ENCODE peak calls at places on chromosomes 12 and 14, in six cellular contexts. P is fibroblast of mammary gland, O is choroid plexus epithelial cell, F is left ventricle myocardium inferior, T is GM23338, M is IMR-90. Y is an unnamed sample.

GRCh38 chr12:3083949-3084348 is 6.8 kb downstream of the TSPAN9 start:
- DNase-seq in M (no peak), O (peak; percentile 43), F (no peak), P (no peak), T (no peak), Y (no peak)

GRCh38 chr12:113302925-113303640 is 31.8 kb downstream of the SLC8B1 start:
- DNase-seq in T (no peak), P (no peak), F (no peak), O (no peak), M (no peak), Y (no peak)

GRCh38 chr14:53093206-53093605 is 59.9 kb downstream of the DDHD1 start:
- DNase-seq in M (peak; percentile 64), T (no peak), F (no peak), P (peak; percentile 58), O (peak; percentile 42), Y (no peak)

GRCh38 chr12:64252708-64253107 is 30.6 kb upstream of the KICS2 start:
- DNase-seq in P (peak; percentile 97), M (peak; percentile 61), T (no peak), F (no peak), O (peak; percentile 72), Y (peak; percentile 64)

GRCh38 chr14:51367600-51367931 is 127.5 kb downstream of the TMX1 start:
- DNase-seq in T (no peak), M (peak; percentile 83), P (peak; percentile 91), F (no peak), O (peak; percentile 73), Y (peak; percentile 39)

GRCh38 chr12:442235-442884 is 17.4 kb upstream of the B4GALNT3 start:
- DNase-seq in T (peak; percentile 83), F (no peak), M (peak; percentile 42), O (peak; percentile 60), P (peak; percentile 48), Y (peak; percentile 57)

GRCh38 chr12:130620281-130620680 is 95.8 kb downstream of the RIMBP2 start:
- DNase-seq in P (no peak), F (no peak), T (no peak), O (no peak), M (no peak), Y (no peak)

GRCh38 chr14:55131782-55132181 is 2.7 kb downstream of the LGALS3 start:
- DNase-seq in T (no peak), M (peak; percentile 22), O (peak; percentile 25), F (no peak), P (peak; percentile 74), Y (no peak)

GRCh38 chr12:108711486-108712163 is 19.7 kb downstream of the CORO1C start:
- DNase-seq in O (peak; percentile 53), F (no peak), M (no peak), P (no peak), T (no peak), Y (no peak)

GRCh38 chr14:93759781-93760307 is 28.4 kb downstream of the PRIMA1 start:
- DNase-seq in O (no peak), F (peak; percentile 68), T (no peak), P (no peak), M (no peak), Y (no peak)

GRCh38 chr12:20374775-20375174 is 6.4 kb downstream of the PDE3A start:
- DNase-seq in P (no peak), F (no peak), O (no peak), T (no peak), M (no peak), Y (no peak)

GRCh38 chr14:90624228-90624627 is 192.0 kb downstream of the TTC7B start:
- DNase-seq in T (no peak), P (peak; percentile 58), O (peak; percentile 28), M (peak; percentile 62), F (peak; percentile 32), Y (peak; percentile 71)

GRCh38 chr12:93185369-93185741 is 192.4 kb upstream of the NUDT4 start:
- DNase-seq in F (no peak), M (no peak), T (no peak), O (no peak), P (no peak), Y (no peak)

GRCh38 chr12:124387510-124387855 is 92.6 kb downstream of the RFLNA start:
- DNase-seq in T (no peak), F (peak; percentile 75), O (no peak), P (no peak), M (no peak), Y (no peak)

GRCh38 chr12:51070004-51070403 is 13.4 kb downstream of the CSRNP2 start:
- DNase-seq in P (peak; percentile 78), M (peak; percentile 49), O (peak; percentile 86), T (no peak), F (no peak), Y (peak; percentile 96)

GRCh38 chr12:16330554-16330953 is 16.9 kb upstream of the MGST1 start:
- DNase-seq in M (no peak), P (no peak), O (no peak), T (no peak), F (no peak), Y (no peak)

GRCh38 chr14:64213853-64214570 is 80.2 kb downstream of the ESR2 start:
- DNase-seq in F (no peak), T (no peak), P (no peak), O (no peak), M (no peak), Y (no peak)

GRCh38 chr14:48035836-48036235 is 360.4 kb upstream of the MDGA2 start:
- DNase-seq in T (peak; percentile 82), P (no peak), F (no peak), M (no peak), O (no peak), Y (no peak)

GRCh38 chr12:28024231-28024995 is 51.9 kb upstream of the PTHLH start:
- DNase-seq in M (peak; percentile 92), T (no peak), P (peak; percentile 81), F (no peak), O (peak; percentile 80), Y (peak; percentile 91)

GRCh38 chr12:100185361-100185894 is 15.2 kb upstream of the ACTR6 start:
- DNase-seq in O (no peak), P (no peak), T (no peak), F (no peak), M (no peak), Y (peak; percentile 13)

GRCh38 chr14:72883963-72884362 is 9.9 kb downstream of the DPF3 start:
- DNase-seq in T (peak; percentile 28), O (peak; percentile 42), F (no peak), M (peak; percentile 55), P (no peak), Y (peak; percentile 76)

GRCh38 chr12:25253371-25254068 is 2.8 kb upstream of the KRAS start:
- DNase-seq in O (no peak), P (no peak), F (no peak), T (no peak), M (no peak), Y (no peak)

GRCh38 chr12:48788522-48788851 is 402 bp downstream of the ADCY6 start:
- DNase-seq in M (no peak), P (no peak), O (no peak), T (no peak), F (no peak), Y (no peak)
- H3K4me3 ChIP-seq in M (peak overlapping the region; percentile 86), P (peak overlapping the region; percentile 65), O (peak overlapping the region; percentile 80), T (peak overlapping the region; percentile 88), F (peak overlapping the region; percentile 83), Y (peak overlapping the region; percentile 67)

GRCh38 chr12:52232916-52233461 is at the start of gene KRT7:
- DNase-seq in P (no peak), O (no peak), M (no peak), F (no peak), T (peak; percentile 58), Y (peak; percentile 53)

GRCh38 chr12:52233462-52234141 is 559 bp downstream of the KRT7 start:
- DNase-seq in P (no peak), O (no peak), F (no peak), M (no peak), T (peak; percentile 49), Y (no peak)

GRCh38 chr12:52235001-52235760 is 2.1 kb downstream of the KRT7 start:
- DNase-seq in O (no peak), T (no peak), F (no peak), M (no peak), P (peak; percentile 65), Y (no peak)

GRCh38 chr12:52235822-52236291 is 2.8 kb downstream of the KRT7 start:
- DNase-seq in T (no peak), M (no peak), P (no peak), F (no peak), O (no peak), Y (peak; percentile 59)

DNA sequence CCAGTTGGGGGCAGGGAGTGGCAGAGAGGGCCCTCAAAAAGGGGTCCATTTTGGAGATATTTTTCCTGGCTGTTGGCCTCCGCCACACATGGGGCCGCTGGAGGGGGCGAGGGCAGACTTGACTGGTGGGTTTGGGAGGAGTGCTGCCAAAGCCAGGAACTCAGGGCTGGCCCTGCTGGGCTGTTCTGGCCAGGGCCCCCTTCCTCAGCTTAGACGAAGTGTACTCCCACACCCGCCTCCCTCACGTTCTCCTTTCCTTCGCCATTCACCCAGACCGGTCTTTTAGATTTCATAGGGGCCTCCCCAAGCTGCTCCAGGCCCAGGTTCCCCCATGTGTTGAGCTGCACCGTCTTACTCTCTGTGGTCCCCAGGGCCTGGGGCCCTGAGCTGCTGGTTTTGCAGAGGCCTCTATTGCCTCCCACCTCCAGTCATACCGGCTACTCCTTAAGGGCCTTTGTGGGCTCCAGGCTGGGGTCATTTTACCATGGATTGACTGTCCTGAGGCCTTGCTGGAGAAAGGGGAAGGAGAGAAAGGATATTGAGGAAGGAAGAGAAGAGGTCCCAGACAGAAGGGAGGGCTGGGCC is 1.3 kb downstream of the KRT7 start:
- DNase-seq in M (no peak), F (no peak), T (peak; percentile 13), O (no peak), P (no peak), Y (no peak)
- H3K4me3 ChIP-seq in M (no peak overlapping the region), F (no peak overlapping the region), T (peak overlapping the region; percentile 65), O (no peak overlapping the region), P (no peak overlapping the region), Y (peak overlapping the region; percentile 61)

GRCh38 chr14:103607822-103608221 is 21.2 kb upstream of the KLC1 start:
- DNase-seq in O (no peak), T (no peak), M (no peak), P (no peak), F (no peak), Y (no peak)
- H3K4me3 ChIP-seq in O (no peak overlapping the region), T (no peak overlapping the region), M (no peak overlapping the region), P (no peak overlapping the region), F (peak overlapping the region; percentile 53), Y (no peak overlapping the region)

GRCh38 chr12:120010661-120011230 is 21.7 kb downstream of the BICDL1 start:
- DNase-seq in M (no peak), P (no peak), F (no peak), O (no peak), T (no peak), Y (peak; percentile 35)

GRCh38 chr12:120013659-120014380 is 24.8 kb downstream of the BICDL1 start:
- DNase-seq in O (no peak), P (no peak), M (no peak), F (no peak), T (no peak), Y (peak; percentile 27)

GRCh38 chr12:120019197-120019596 is 30.2 kb downstream of the BICDL1 start:
- DNase-seq in O (no peak), P (no peak), F (no peak), M (no peak), T (no peak), Y (no peak)

GRCh38 chr12:120012067-120012621 is 23.1 kb downstream of the BICDL1 start:
- DNase-seq in M (peak; percentile 1), T (peak; percentile 78), O (peak; percentile 9), P (peak; percentile 38), F (no peak), Y (peak; percentile 24)

DNA sequence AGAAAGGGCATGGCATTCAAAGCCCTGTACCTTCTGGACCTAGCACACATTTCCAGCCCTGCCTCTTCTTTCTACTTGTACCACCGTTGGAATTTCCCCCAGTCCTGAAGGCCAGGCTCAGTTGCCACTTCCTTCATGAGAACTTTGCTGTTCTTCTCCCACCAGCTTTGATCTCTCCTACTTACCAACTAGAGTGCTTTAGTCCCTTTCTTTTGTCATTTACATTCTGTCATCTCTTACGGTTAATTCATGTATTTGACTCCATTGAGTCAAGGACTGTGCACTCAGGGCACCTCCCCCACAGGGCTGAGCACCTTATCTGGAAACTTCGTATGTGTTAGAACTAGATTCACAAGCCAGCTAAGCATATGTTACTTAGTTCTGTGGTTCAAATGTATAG is 26.3 kb downstream of the BICDL1 start:
- DNase-seq in M (no peak), F (no peak), O (no peak), P (no peak), T (no peak), Y (no peak)
- H3K4me3 ChIP-seq in M (no peak overlapping the region), F (no peak overlapping the region), O (no peak overlapping the region), P (no peak overlapping the region), T (no peak overlapping the region), Y (no peak overlapping the region)